ENCODE peak calls at places on chromosomes 2 and 18, in ten cellular contexts. M is mesenchymal stem cell, W is neuronal stem cell, T is HCT116, R is PC-9, Q is hepatocyte, Z is IMR-90, F is GM23248, U is K562, V is SK-N-SH. G is an unnamed sample. For H3K4me1, the result is how much of the 10 kb centered on the place peaks cover.

GRCh38 chr2:235618039-235618438 is 124.2 kb downstream of the AGAP1 start:
- DNase-seq in M (peak), W (no peak), T (no peak), R (no peak), Q (no peak), Z (peak), F (peak), U (no peak), V (no peak), G (no peak)

GRCh38 chr2:121689356-121689755 is 40.1 kb upstream of the CLASP1 start:
- DNase-seq in M (peak), W (no peak), T (no peak), R (peak), Q (peak), Z (peak), F (peak), U (peak), V (peak), G (peak)

GRCh38 chr2:215218587-215219577 is 80.5 kb upstream of the ABCA12 start:
- DNase-seq in M (peak), W (no peak), T (no peak), R (peak), Q (no peak), Z (no peak), F (no peak), U (no peak), V (no peak), G (no peak)

GRCh38 chr2:55048514-55048924 is 1.7 kb downstream of the RTN4 start:
- DNase-seq in M (peak), W (no peak), T (peak), R (no peak), Q (peak), Z (peak), F (peak), U (peak), V (peak), G (peak)

GRCh38 chr18:70419526-70419925 is 130.7 kb downstream of the SOCS6 start:
- DNase-seq in M (peak), W (no peak), T (no peak), R (no peak), Q (peak), Z (peak), F (peak), U (no peak), V (no peak), G (no peak)

GRCh38 chr18:48475635-48476549 is 62.9 kb upstream of the CTIF start:
- DNase-seq in M (peak), W (peak), T (peak), R (peak), Q (peak), Z (peak), F (peak), U (peak), V (peak), G (peak)

GRCh38 chr2:42929577-42929984 is 137.2 kb upstream of the HAAO start:
- DNase-seq in M (no peak), W (no peak), T (no peak), R (no peak), Q (no peak), Z (no peak), F (no peak), U (no peak), V (no peak), G (no peak)

GRCh38 chr2:233486778-233487552 is 79.6 kb downstream of the USP40 start:
- DNase-seq in M (peak), W (no peak), T (no peak), R (peak), Q (no peak), Z (peak), F (peak), U (no peak), V (no peak), G (no peak)

GRCh38 chr2:72539145-72539552 is 286.7 kb downstream of the EXOC6B start:
- DNase-seq in M (no peak), W (no peak), T (no peak), R (no peak), Q (no peak), Z (peak), F (peak), U (no peak), V (no peak), G (peak)

GRCh38 chr18:12278153-12278764 is 24.1 kb downstream of the CIDEA start:
- DNase-seq in M (no peak), W (no peak), T (no peak), R (no peak), Q (no peak), Z (peak), F (peak), U (no peak), V (no peak), G (peak)

GRCh38 chr2:74550231-74550630 is 3.5 kb downstream of the LOXL3 start:
- DNase-seq in M (no peak), W (no peak), T (no peak), R (no peak), Q (no peak), Z (no peak), F (no peak), U (no peak), V (no peak), G (no peak)

GRCh38 chr2:235371018-235371417 is 122.8 kb upstream of the AGAP1 start:
- DNase-seq in M (no peak), W (no peak), T (no peak), R (no peak), Q (no peak), Z (no peak), F (no peak), U (no peak), V (no peak), G (no peak)

GRCh38 chr2:8488001-8488738 is 193.7 kb upstream of the ID2 start:
- DNase-seq in M (no peak), W (no peak), T (no peak), R (no peak), Q (no peak), Z (no peak), F (no peak), U (no peak), V (no peak), G (no peak)

GRCh38 chr2:23029111-23029510 is 355.9 kb upstream of the KLHL29 start:
- DNase-seq in M (no peak), W (no peak), T (no peak), R (no peak), Q (no peak), Z (no peak), F (no peak), U (no peak), V (no peak), G (no peak)

GRCh38 chr2:72131371-72131891 is 16.2 kb downstream of the CYP26B1 start:
- DNase-seq in M (no peak), W (no peak), T (no peak), R (no peak), Q (no peak), Z (no peak), F (no peak), U (no peak), V (no peak), G (no peak)

GRCh38 chr2:105168543-105168942 is 73.0 kb upstream of the GPR45 start:
- DNase-seq in M (no peak), W (no peak), T (no peak), R (no peak), Q (no peak), Z (no peak), F (no peak), U (no peak), V (no peak), G (no peak)

GRCh38 chr2:26481705-26482104 is 3.8 kb upstream of the OTOF start:
- DNase-seq in M (no peak), W (no peak), T (no peak), R (no peak), Q (no peak), Z (no peak), F (no peak), U (no peak), V (no peak), G (no peak)

GRCh38 chr2:26483957-26484565 is 6.1 kb upstream of the OTOF start:
- DNase-seq in M (no peak), W (no peak), T (no peak), R (no peak), Q (no peak), Z (no peak), F (no peak), U (no peak), V (no peak), G (no peak)

GRCh38 chr2:26482211-26483026 is 4.5 kb upstream of the OTOF start:
- DNase-seq in M (no peak), W (no peak), T (no peak), R (no peak), Q (no peak), Z (no peak), F (no peak), U (no peak), V (no peak), G (no peak)

GRCh38 chr2:26483501-26483900 is 5.6 kb upstream of the OTOF start:
- DNase-seq in M (no peak), W (no peak), T (no peak), R (no peak), Q (no peak), Z (no peak), F (no peak), U (no peak), V (no peak), G (no peak)

GRCh38 chr2:26483027-26483326 is 5.1 kb upstream of the OTOF start:
- DNase-seq in M (no peak), W (no peak), T (no peak), R (no peak), Q (no peak), Z (no peak), F (no peak), U (no peak), V (no peak), G (no peak)
- H2AFZ ChIP-seq in M (no peak), W (no peak), T (no peak), R (no peak), Q (no peak), Z (peak), F (no peak), U (no peak), V (no peak), G (no peak)

GRCh38 chr2:241965931-241966412 is 96.4 kb downstream of the RTP5 start:
- DNase-seq in M (peak), W (peak), T (peak), R (peak), Q (peak), Z (peak), F (peak), U (peak), V (no peak), G (no peak)
- H3K4me1 ChIP-seq in M (under half), W (under half), T (under half), R (under half), Q (under half), Z (under half), F (under half), U (under half), V (under half), G (under half)

GRCh38 chr2:241218131-241219029 is 29.9 kb downstream of the ANO7 start:
- DNase-seq in M (peak), W (peak), T (no peak), R (peak), Q (peak), Z (peak), F (peak), U (peak), V (peak), G (peak)
- H2AFZ ChIP-seq in M (peak), W (peak), T (peak), R (peak), Q (peak), Z (peak), F (peak), U (peak), V (peak), G (peak)

GRCh38 chr2:31693882-31694281 is 113.1 kb upstream of the SRD5A2 start:
- DNase-seq in M (no peak), W (no peak), T (peak), R (no peak), Q (no peak), Z (no peak), F (peak), U (no peak), V (no peak), G (peak)
- H3K4me1 ChIP-seq in M (under half), W (under half), T (under half), R (under half), Q (under half), Z (under half), F (under half), U (under half), V (under half), G (under half)

DNA sequence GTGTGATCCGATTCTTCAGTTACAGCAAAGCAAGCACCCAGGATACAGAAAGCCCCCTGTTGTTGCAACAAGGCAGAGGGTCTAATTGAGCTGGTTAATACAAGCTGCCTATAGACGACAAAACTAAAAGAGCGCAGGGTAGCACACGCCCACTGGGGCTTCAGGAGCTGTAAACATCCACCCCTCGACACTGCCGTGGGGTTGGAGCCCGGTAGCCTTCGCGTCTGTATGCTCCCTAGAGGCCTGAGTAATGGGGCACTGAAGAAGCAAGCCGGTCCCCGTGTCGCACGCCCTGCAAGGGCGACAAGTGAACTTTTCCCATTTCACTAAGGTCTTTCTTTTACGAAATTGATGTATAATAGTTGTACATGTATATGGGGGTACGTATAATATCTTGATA is 24.7 kb upstream of the CHRNA1 start:
- DNase-seq in M (no peak), W (no peak), T (no peak), R (no peak), Q (no peak), Z (no peak), F (no peak), U (no peak), V (no peak), G (no peak)
- H2AFZ ChIP-seq in M (no peak), W (no peak), T (no peak), R (no peak), Q (no peak), Z (peak), F (no peak), U (peak), V (no peak), G (no peak)

GRCh38 chr2:203396667-203397066 is 68.5 kb downstream of the ABI2 start:
- DNase-seq in M (peak), W (no peak), T (no peak), R (no peak), Q (no peak), Z (no peak), F (no peak), U (peak), V (peak), G (peak)
- H3K4me1 ChIP-seq in M (under half), W (under half), T (under half), R (under half), Q (under half), Z (under half), F (under half), U (under half), V (under half), G (under half)

GRCh38 chr18:69008538-69008937 is 210.7 kb downstream of the CCDC102B start:
- DNase-seq in M (no peak), W (no peak), T (no peak), R (no peak), Q (no peak), Z (no peak), F (no peak), U (no peak), V (no peak), G (no peak)
- H2AFZ ChIP-seq in M (no peak), W (no peak), T (no peak), R (no peak), Q (no peak), Z (peak), F (no peak), U (no peak), V (no peak), G (no peak)

GRCh38 chr2:238180554-238180953 is 21.8 kb downstream of the ERFE start:
- DNase-seq in M (no peak), W (no peak), T (no peak), R (no peak), Q (no peak), Z (no peak), F (no peak), U (no peak), V (no peak), G (no peak)

GRCh38 chr2:238182362-238182761 is 21.1 kb downstream of the ILKAP start:
- DNase-seq in M (no peak), W (no peak), T (no peak), R (no peak), Q (no peak), Z (no peak), F (no peak), U (no peak), V (no peak), G (no peak)

GRCh38 chr2:238187618-238188548 is 15.6 kb downstream of the ILKAP start:
- DNase-seq in M (no peak), W (no peak), T (no peak), R (no peak), Q (no peak), Z (no peak), F (no peak), U (no peak), V (no peak), G (no peak)

GRCh38 chr2:238183846-238184245 is 19.6 kb downstream of the ILKAP start:
- DNase-seq in M (no peak), W (no peak), T (no peak), R (no peak), Q (no peak), Z (peak), F (no peak), U (no peak), V (no peak), G (no peak)
- H3K4me1 ChIP-seq in M (under half), W (under half), T (under half), R (under half), Q (under half), Z (under half), F (under half), U (under half), V (under half), G (under half)

GRCh38 chr2:205352593-205352992 is 329.7 kb upstream of the NRP2 start:
- DNase-seq in M (no peak), W (no peak), T (no peak), R (no peak), Q (no peak), Z (peak), F (peak), U (no peak), V (no peak), G (no peak)
- H2AFZ ChIP-seq in M (no peak), W (no peak), T (no peak), R (no peak), Q (no peak), Z (no peak), F (no peak), U (no peak), V (no peak), G (no peak)